ENCODE peak calls at places on chromosome 11, in ten cellular contexts. W is astrocyte, H is A549, Y is IMR-90, P is MM.1S, R is GM23338, Q is OCI-LY7, D is HCT116, E is fibroblast of lung, C is neural progenitor cell. I is an unnamed sample. For H3K4me1, the result is how much of the 10 kb centered on the place peaks cover.

GRCh38 chr11:63670738-63671321 is 346 bp downstream of the ATL3 start:
- DNase-seq in W (no peak), H (peak), Y (no peak), P (peak), R (peak), Q (peak), D (no peak), E (no peak), C (peak), I (peak)

GRCh38 chr11:35554491-35555237 is 29.2 kb upstream of the PAMR1 start:
- DNase-seq in W (no peak), H (peak), Y (peak), P (no peak), R (peak), Q (no peak), D (no peak), E (no peak), C (no peak), I (peak)

GRCh38 chr11:74322667-74323066 is 11.2 kb upstream of the P4HA3 start:
- DNase-seq in W (peak), H (no peak), Y (peak), P (no peak), R (no peak), Q (no peak), D (no peak), E (peak), C (no peak), I (peak)

GRCh38 chr11:37907461-37908223 is 1309.6 kb upstream of the RAG2 start:
- DNase-seq in W (no peak), H (no peak), Y (no peak), P (no peak), R (no peak), Q (no peak), D (no peak), E (no peak), C (no peak), I (no peak)

GRCh38 chr11:41307371-41308080 is 151.9 kb downstream of the LRRC4C start:
- DNase-seq in W (no peak), H (no peak), Y (no peak), P (no peak), R (peak), Q (no peak), D (no peak), E (no peak), C (peak), I (no peak)

GRCh38 chr11:30488304-30488998 is 97.7 kb downstream of the MPPED2 start:
- DNase-seq in W (peak), H (peak), Y (peak), P (no peak), R (no peak), Q (no peak), D (no peak), E (peak), C (no peak), I (no peak)

GRCh38 chr11:63574856-63575602 is 11.8 kb upstream of the PLAAT2 start:
- DNase-seq in W (no peak), H (no peak), Y (peak), P (no peak), R (no peak), Q (no peak), D (no peak), E (peak), C (no peak), I (peak)

GRCh38 chr11:75428301-75428724 is 4.7 kb downstream of the KLHL35 start:
- DNase-seq in W (peak), H (no peak), Y (peak), P (no peak), R (peak), Q (peak), D (no peak), E (peak), C (peak), I (peak)

GRCh38 chr11:92929168-92930053 is 40.0 kb upstream of the MTNR1B start:
- DNase-seq in W (no peak), H (no peak), Y (no peak), P (no peak), R (no peak), Q (no peak), D (no peak), E (no peak), C (no peak), I (peak)

GRCh38 chr11:131749100-131749499 is 378.7 kb downstream of the NTM start:
- DNase-seq in W (peak), H (no peak), Y (peak), P (no peak), R (no peak), Q (no peak), D (no peak), E (peak), C (no peak), I (peak)

GRCh38 chr11:35343033-35343598 is 76.2 kb downstream of the SLC1A2 start:
- DNase-seq in W (no peak), H (no peak), Y (no peak), P (peak), R (no peak), Q (no peak), D (no peak), E (no peak), C (no peak), I (no peak)

DNA sequence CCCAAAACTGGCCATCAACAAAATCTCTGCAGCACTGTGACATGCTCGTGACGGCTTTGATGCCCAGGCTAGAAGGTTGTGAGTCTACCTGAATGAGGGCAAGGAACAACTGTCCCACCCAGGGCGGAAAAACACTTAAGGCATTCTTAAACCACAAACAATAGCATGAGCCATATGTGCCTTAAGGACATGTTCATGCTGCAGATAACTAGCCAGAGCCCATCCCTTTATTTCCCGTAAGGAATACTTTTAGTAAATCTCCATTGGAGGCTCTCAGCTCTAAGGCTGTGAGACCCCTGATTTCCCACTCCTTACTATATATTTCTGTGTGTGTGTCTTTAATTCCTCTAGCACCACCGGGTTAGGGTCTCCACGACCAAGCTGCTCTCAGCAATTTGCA is 3.4 kb downstream of the CHORDC1 start:
- DNase-seq in W (no peak), H (no peak), Y (no peak), P (no peak), R (no peak), Q (no peak), D (no peak), E (no peak), C (no peak), I (no peak)
- H3K4me1 ChIP-seq in W (under half), H (under half), Y (under half), P (under half), R (under half), Q (under half), D (under half), E (under half), C (under half), I (under half)

GRCh38 chr11:122363306-122363705 is 247.3 kb upstream of the BLID start:
- DNase-seq in W (no peak), H (no peak), Y (no peak), P (no peak), R (no peak), Q (no peak), D (no peak), E (no peak), C (no peak), I (peak)
- H3K4me2 ChIP-seq in W (no peak), H (no peak), Y (no peak), P (no peak), R (no peak), Q (no peak), D (no peak), E (no peak), C (no peak), I (no peak)

DNA sequence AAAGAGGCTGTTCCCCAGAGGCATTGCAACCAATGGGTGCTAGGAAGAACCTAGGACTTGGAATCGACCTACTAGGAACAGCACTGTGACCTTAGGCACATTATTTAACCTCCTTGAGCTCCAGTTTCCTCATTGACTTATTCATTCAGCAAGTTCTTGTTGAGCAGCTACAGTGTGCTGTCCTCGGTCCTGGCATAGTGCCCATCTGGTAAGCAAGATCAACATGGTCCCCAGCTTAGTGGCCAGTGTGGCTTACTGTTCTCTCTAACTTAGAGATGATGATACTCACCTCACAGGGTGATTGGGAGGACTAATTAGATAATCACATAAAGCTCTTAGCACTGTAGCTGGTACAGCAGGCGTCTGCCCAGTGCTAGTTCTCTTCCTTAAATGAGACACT is 8.2 kb downstream of the ABCG4 start:
- DNase-seq in W (no peak), H (no peak), Y (no peak), P (no peak), R (no peak), Q (no peak), D (no peak), E (no peak), C (no peak), I (no peak)
- H3K4me1 ChIP-seq in W (under half), H (under half), Y (under half), P (under half), R (under half), Q (under half), D (under half), E (under half), C (under half), I (under half)

DNA sequence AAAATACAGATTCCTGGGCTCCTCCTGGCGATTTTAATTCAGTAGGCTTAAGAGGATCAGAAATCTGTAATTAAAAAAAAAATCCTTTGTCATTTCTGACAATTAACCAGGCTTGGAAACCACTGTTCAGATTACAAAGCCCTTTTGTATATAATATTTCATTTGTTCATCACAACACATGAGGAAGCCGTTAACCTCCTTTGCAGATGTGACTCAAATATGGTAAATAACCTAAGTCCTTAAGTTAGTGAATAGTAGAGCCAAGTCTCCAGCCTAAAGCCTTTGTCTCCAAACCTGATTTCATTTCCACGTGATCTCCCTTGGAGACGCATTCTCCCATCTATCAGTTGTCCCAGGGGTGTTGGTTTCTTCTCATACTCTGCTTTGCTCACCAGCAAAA is 67.6 kb downstream of the UBASH3B start:
- DNase-seq in W (no peak), H (no peak), Y (peak), P (no peak), R (no peak), Q (no peak), D (no peak), E (no peak), C (no peak), I (no peak)
- H3K4me2 ChIP-seq in W (peak), H (no peak), Y (no peak), P (no peak), R (no peak), Q (no peak), D (no peak), E (no peak), C (no peak), I (no peak)

GRCh38 chr11:77084581-77085191 is 17.9 kb downstream of the CAPN5 start:
- DNase-seq in W (no peak), H (no peak), Y (no peak), P (no peak), R (no peak), Q (no peak), D (no peak), E (no peak), C (no peak), I (no peak)
- H3K4me1 ChIP-seq in W (under half), H (under half), Y (under half), P (under half), R (under half), Q (under half), D (under half), E (under half), C (under half), I (under half)

GRCh38 chr11:95345243-95345642 is 114.2 kb upstream of the SESN3 start:
- DNase-seq in W (no peak), H (no peak), Y (no peak), P (no peak), R (no peak), Q (no peak), D (no peak), E (no peak), C (no peak), I (no peak)
- H3K4me2 ChIP-seq in W (no peak), H (no peak), Y (no peak), P (no peak), R (no peak), Q (no peak), D (no peak), E (no peak), C (no peak), I (no peak)

GRCh38 chr11:122735031-122735430 is 79.5 kb downstream of the UBASH3B start:
- DNase-seq in W (no peak), H (no peak), Y (no peak), P (no peak), R (no peak), Q (no peak), D (no peak), E (peak), C (no peak), I (no peak)
- H3K4me1 ChIP-seq in W (under half), H (half or more), Y (under half), P (under half), R (under half), Q (under half), D (under half), E (under half), C (under half), I (under half)

GRCh38 chr11:108926522-108927380 is 261.9 kb downstream of the DDX10 start:
- DNase-seq in W (no peak), H (no peak), Y (no peak), P (no peak), R (peak), Q (no peak), D (no peak), E (peak), C (peak), I (no peak)

GRCh38 chr11:108931168-108931567 is 266.3 kb downstream of the DDX10 start:
- DNase-seq in W (no peak), H (peak), Y (peak), P (no peak), R (no peak), Q (no peak), D (no peak), E (peak), C (no peak), I (peak)

GRCh38 chr11:108933630-108934029 is 268.8 kb downstream of the DDX10 start:
- DNase-seq in W (peak), H (no peak), Y (peak), P (no peak), R (no peak), Q (no peak), D (no peak), E (no peak), C (no peak), I (peak)

GRCh38 chr11:108927791-108928545 is 263.1 kb downstream of the DDX10 start:
- DNase-seq in W (peak), H (no peak), Y (peak), P (peak), R (no peak), Q (no peak), D (no peak), E (no peak), C (no peak), I (no peak)

DNA sequence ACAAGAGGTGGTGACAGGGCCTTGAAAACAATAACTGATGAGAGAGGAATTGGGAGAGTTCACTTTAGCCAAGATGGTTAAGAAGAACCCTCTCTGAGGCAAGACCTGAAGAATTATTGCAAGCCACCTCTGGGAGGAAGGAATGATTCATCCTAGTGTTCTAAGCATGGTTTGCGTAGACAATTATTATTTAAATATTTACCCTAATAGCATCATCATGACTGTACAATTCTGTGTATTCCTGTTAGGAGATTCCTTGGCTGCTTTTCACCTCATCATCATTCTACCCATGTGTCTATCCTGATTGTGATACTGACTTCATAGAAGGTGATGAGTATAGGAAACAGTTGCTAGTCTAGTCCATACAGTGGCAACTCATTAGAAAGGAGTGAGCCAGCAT is 264.4 kb downstream of the DDX10 start:
- DNase-seq in W (peak), H (peak), Y (peak), P (no peak), R (no peak), Q (no peak), D (peak), E (peak), C (no peak), I (peak)
- H3K4me2 ChIP-seq in W (peak), H (peak), Y (peak), P (no peak), R (no peak), Q (no peak), D (no peak), E (no peak), C (no peak), I (peak)

GRCh38 chr11:65503923-65504670 is 5.3 kb downstream of the MALAT1 start:
- DNase-seq in W (peak), H (peak), Y (peak), P (peak), R (no peak), Q (no peak), D (no peak), E (peak), C (no peak), I (peak)
- H3K4me1 ChIP-seq in W (under half), H (under half), Y (under half), P (under half), R (under half), Q (half or more), D (half or more), E (under half), C (under half), I (under half)